ENCODE peak calls at places on chromosomes 5 and 9, in six cellular contexts. B, N, U, I, P and V are unnamed samples. For H3K9me3, the result is how much of the 10 kb centered on the place peaks cover.

GRCh38 chr5:122773615-122774014 is 1.3 kb upstream of the SNX2 start:
- DNase-seq in B (no peak), N (no peak), U (no peak), I (no peak), P (no peak), V (no peak)

GRCh38 chr5:103755974-103756373 is 193.4 kb upstream of the NUDT12 start:
- DNase-seq in B (no peak), N (no peak), U (no peak), I (no peak), P (no peak), V (no peak)

GRCh38 chr5:128014578-128014977 is 69.0 kb upstream of the SLC12A2 start:
- DNase-seq in B (no peak), N (no peak), U (no peak), I (no peak), P (no peak), V (no peak)

GRCh38 chr9:90793729-90794128 is 7.9 kb upstream of the SYK start:
- DNase-seq in B (no peak), N (no peak), U (no peak), I (no peak), P (no peak), V (no peak)

GRCh38 chr9:125732562-125732961 is 14.6 kb upstream of the PBX3 start:
- DNase-seq in B (no peak), N (no peak), U (no peak), I (no peak), P (no peak), V (no peak)

GRCh38 chr5:147578228-147579024 is 68.6 kb upstream of the DPYSL3 start:
- DNase-seq in B (no peak), N (no peak), U (no peak), I (peak), P (peak), V (no peak)

GRCh38 chr5:58666598-58667595 is 84.0 kb downstream of the RAB3C start:
- DNase-seq in B (no peak), N (no peak), U (no peak), I (no peak), P (no peak), V (no peak)

GRCh38 chr5:146076455-146076854 is 28.9 kb downstream of the PLAC8L1 start:
- DNase-seq in B (no peak), N (no peak), U (no peak), I (no peak), P (no peak), V (no peak)

GRCh38 chr9:110148384-110148783 is 59.6 kb downstream of the C9orf152 start:
- DNase-seq in B (peak), N (no peak), U (no peak), I (no peak), P (no peak), V (no peak)

GRCh38 chr9:128937310-128938165 is 9.9 kb downstream of the DOLK start:
- DNase-seq in B (no peak), N (no peak), U (peak), I (no peak), P (no peak), V (peak)

GRCh38 chr5:55623789-55624188 is 88.3 kb downstream of the SLC38A9 start:
- DNase-seq in B (no peak), N (no peak), U (no peak), I (no peak), P (no peak), V (no peak)

GRCh38 chr9:91255327-91255726 is 106.4 kb downstream of the AUH start:
- DNase-seq in B (no peak), N (no peak), U (no peak), I (no peak), P (no peak), V (no peak)

GRCh38 chr5:137899493-137899892 is 10.2 kb downstream of the PKD2L2 start:
- DNase-seq in B (no peak), N (no peak), U (no peak), I (no peak), P (no peak), V (no peak)

GRCh38 chr5:78265163-78265562 is 29.3 kb downstream of the AP3B1 start:
- DNase-seq in B (no peak), N (no peak), U (no peak), I (no peak), P (no peak), V (no peak)

GRCh38 chr5:1235379-1235778 is 10.2 kb downstream of the SLC6A18 start:
- DNase-seq in B (no peak), N (no peak), U (no peak), I (no peak), P (no peak), V (no peak)

GRCh38 chr9:72554221-72554641 is 32.8 kb downstream of the TMC1 start:
- DNase-seq in B (no peak), N (no peak), U (no peak), I (no peak), P (peak), V (no peak)

GRCh38 chr5:68187268-68188055 is 28.1 kb upstream of the PIK3R1 start:
- DNase-seq in B (peak), N (no peak), U (no peak), I (no peak), P (no peak), V (no peak)

GRCh38 chr9:20508242-20508641 is 114.1 kb downstream of the MLLT3 start:
- DNase-seq in B (no peak), N (no peak), U (no peak), I (no peak), P (no peak), V (no peak)

GRCh38 chr5:163889369-163889768 is 383.9 kb downstream of the MAT2B start:
- DNase-seq in B (no peak), N (no peak), U (no peak), I (no peak), P (no peak), V (no peak)

GRCh38 chr5:165809914-165810313 is 2304.5 kb downstream of the MAT2B start:
- DNase-seq in B (no peak), N (no peak), U (no peak), I (no peak), P (no peak), V (no peak)

GRCh38 chr5:139700711-139701693 is 52.9 kb downstream of the CXXC5 start:
- DNase-seq in B (no peak), N (no peak), U (no peak), I (no peak), P (no peak), V (no peak)

GRCh38 chr5:84242286-84242685 is 142.4 kb downstream of the EDIL3 start:
- DNase-seq in B (no peak), N (no peak), U (no peak), I (no peak), P (no peak), V (no peak)

GRCh38 chr5:177495243-177496060 is 2.0 kb downstream of the PDLIM7 start:
- DNase-seq in B (peak), N (no peak), U (no peak), I (no peak), P (no peak), V (no peak)

GRCh38 chr5:96026334-96027065 is 64.8 kb upstream of the ELL2 start:
- DNase-seq in B (no peak), N (no peak), U (no peak), I (no peak), P (no peak), V (no peak)

GRCh38 chr9:111056554-111056953 is 18.3 kb upstream of the LPAR1 start:
- DNase-seq in B (no peak), N (no peak), U (no peak), I (no peak), P (no peak), V (no peak)

GRCh38 chr5:82164109-82164956 is 113.8 kb downstream of the RPS23 start:
- DNase-seq in B (no peak), N (no peak), U (no peak), I (no peak), P (peak), V (no peak)

GRCh38 chr5:118548761-118549160 is 439.6 kb downstream of the DTWD2 start:
- DNase-seq in B (no peak), N (no peak), U (no peak), I (no peak), P (no peak), V (no peak)

GRCh38 chr5:1435369-1435768 is 9.9 kb downstream of the SLC6A3 start:
- DNase-seq in B (no peak), N (no peak), U (no peak), I (no peak), P (no peak), V (no peak)

GRCh38 chr5:16492398-16493175 is 27.0 kb upstream of the ZNF622 start:
- DNase-seq in B (no peak), N (no peak), U (no peak), I (peak), P (peak), V (no peak)

GRCh38 chr5:173247504-173247903 is 12.5 kb upstream of the NKX2-5 start:
- DNase-seq in B (no peak), N (no peak), U (no peak), I (no peak), P (no peak), V (no peak)

GRCh38 chr9:123401879-123402513 is 46.0 kb downstream of the CRB2 start:
- DNase-seq in B (no peak), N (no peak), U (no peak), I (peak), P (peak), V (no peak)

GRCh38 chr9:114412057-114412683 is 24.4 kb upstream of the AKNA start:
- DNase-seq in B (no peak), N (no peak), U (no peak), I (no peak), P (no peak), V (no peak)

GRCh38 chr9:12954441-12954840 is 179.6 kb downstream of the LURAP1L start:
- DNase-seq in B (no peak), N (no peak), U (no peak), I (no peak), P (no peak), V (no peak)

DNA sequence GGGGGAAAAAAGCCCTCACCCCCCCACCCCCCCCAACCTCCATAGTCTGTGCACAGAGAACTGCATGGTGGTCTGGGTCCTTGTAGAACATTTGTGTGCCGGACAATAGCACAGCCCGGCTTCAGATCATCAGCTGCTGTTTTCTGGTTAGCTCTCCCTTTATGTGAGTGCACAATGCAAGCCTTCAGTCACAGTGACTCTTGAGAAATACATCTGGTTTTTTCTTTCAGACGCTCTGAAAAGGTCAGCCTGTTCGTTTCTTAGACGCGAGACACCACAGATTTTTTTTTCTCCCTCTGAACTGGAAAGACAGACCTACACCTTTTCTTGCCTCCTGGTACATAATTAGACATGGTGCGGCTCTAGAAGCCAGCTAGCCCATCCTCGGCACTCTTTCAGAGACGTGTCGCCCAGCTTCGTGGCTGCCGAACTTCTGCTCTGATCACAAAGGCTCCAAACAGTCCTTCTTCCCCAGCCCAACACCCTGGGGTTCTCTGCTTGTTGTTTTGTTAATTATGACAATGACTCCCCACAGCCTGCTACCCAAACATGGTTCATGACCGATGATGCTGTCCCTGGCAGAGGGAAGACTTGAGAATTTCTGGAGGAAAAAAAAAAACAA is 241.6 kb upstream of the ZNF462 start:
- DNase-seq in B (no peak), N (no peak), U (no peak), I (no peak), P (no peak), V (no peak)
- H3K27ac ChIP-seq in B (no peak), N (no peak), U (no peak), I (no peak), P (no peak), V (no peak)

DNA sequence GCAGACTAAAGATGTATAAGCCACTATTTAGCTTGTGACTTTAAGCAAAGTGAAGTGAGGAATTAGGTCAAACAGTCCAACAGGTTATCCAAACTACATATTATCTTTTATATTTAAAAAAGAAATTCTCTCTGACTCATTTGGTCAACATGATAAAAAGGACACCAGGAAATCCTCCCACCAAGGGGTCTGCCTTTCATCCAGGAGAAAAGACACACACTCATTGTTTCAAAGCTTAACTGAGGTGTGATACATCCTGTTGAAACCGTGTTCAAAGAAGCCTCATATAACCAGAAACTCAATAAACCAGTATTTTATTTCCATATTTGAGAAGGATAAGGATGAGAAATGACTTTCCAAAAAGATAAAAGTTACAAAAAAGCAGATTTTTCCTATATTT is 417.1 kb downstream of the HCN1 start:
- DNase-seq in B (no peak), N (no peak), U (no peak), I (no peak), P (no peak), V (no peak)
- H3K9me3 ChIP-seq in B (under half), N (under half), U (under half), I (under half), P (under half), V (under half)

DNA sequence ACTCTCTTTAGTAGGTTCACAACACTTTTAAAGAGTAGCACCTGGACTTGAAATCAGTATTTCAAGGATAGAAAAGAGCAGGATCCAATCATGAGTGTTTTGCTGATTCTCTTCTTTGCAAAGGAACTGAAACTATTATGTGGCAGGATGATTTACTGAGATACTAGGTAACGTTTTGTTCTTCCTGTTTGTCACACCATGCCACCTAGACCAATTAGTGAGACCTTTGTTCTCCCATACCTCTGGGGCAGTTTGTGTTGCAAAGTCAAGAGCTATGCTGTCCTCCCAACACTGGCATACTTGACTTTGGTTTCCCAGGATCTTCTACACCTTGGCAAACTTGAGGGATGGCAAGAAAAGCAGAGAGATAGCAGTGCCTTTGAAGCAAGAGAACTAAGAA is 43.4 kb downstream of the PPP1R2B start:
- DNase-seq in B (no peak), N (no peak), U (no peak), I (no peak), P (no peak), V (no peak)
- H3K27ac ChIP-seq in B (no peak), N (no peak), U (no peak), I (no peak), P (no peak), V (no peak)

DNA sequence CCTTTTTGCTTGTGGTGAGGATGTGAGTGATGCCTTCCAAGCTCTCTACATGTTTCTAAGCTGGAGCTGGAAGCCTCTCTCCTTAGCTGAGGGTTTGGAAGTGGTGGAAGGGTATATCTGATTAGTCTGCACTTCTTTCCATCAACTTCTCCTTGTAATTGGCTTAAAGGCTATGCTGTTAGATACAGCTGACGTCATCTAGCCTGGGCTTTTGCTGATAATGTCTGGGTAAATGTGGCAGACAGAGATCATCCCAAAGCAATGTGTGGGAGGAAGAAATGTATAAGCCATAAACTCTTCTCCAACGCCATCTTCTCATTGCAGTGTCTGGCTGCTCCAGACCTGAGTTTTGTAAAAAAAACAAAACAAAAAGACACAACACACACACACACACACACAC is 29.3 kb downstream of the ZNF354C start:
- DNase-seq in B (no peak), N (no peak), U (no peak), I (no peak), P (no peak), V (no peak)
- H3K9me3 ChIP-seq in B (half or more), N (under half), U (under half), I (under half), P (under half), V (half or more)